ENCODE peak calls at places on chromosomes 3 and 15, in six cellular contexts. Z is GM12878, I is K562, G is GM12891, C is H1, A is HepG2. J is an unnamed sample.

GRCh38 chr3:133444071-133444774 is 44.4 kb downstream of the BFSP2 start:
- DNase-seq in G (no peak), Z (no peak), I (no peak), A (peak; percentile 44), C (no peak), J (no peak)

GRCh38 chr3:57942872-57943283 is 65.3 kb upstream of the FLNB start:
- DNase-seq in C (no peak), G (no peak), I (no peak), A (no peak), Z (no peak), J (no peak)

GRCh38 chr15:34114215-34114614 is 12.3 kb downstream of the PGBD4 start:
- DNase-seq in G (no peak), C (no peak), Z (no peak), A (no peak), I (no peak), J (no peak)

GRCh38 chr3:45929042-45929679 is 14.1 kb upstream of the CXCR6 start:
- DNase-seq in Z (no peak), I (peak; percentile 85), A (peak; percentile 12), C (no peak), G (peak; percentile 77), J (peak; percentile 84)

GRCh38 chr3:127867986-127868385 is 45.7 kb upstream of the MGLL start:
- DNase-seq in A (no peak), G (no peak), C (no peak), Z (no peak), I (no peak), J (no peak)

GRCh38 chr3:47469616-47470015 is 6.1 kb downstream of the SCAP start:
- DNase-seq in Z (no peak), C (no peak), A (no peak), I (no peak), G (no peak), J (no peak)

GRCh38 chr3:72152551-72153476 is 367.9 kb upstream of the PROK2 start:
- DNase-seq in A (peak; percentile 39), Z (no peak), G (no peak), C (no peak), I (peak; percentile 55), J (no peak)

GRCh38 chr3:79255696-79256095 is 512.1 kb downstream of the ROBO1 start:
- DNase-seq in C (no peak), I (no peak), A (no peak), G (no peak), Z (no peak), J (no peak)

GRCh38 chr3:39750677-39751076 is 58.7 kb upstream of the MYRIP start:
- DNase-seq in C (no peak), I (no peak), A (no peak), G (no peak), Z (no peak), J (no peak)

GRCh38 chr3:147392083-147392916 is 14.0 kb downstream of the ZIC4 start:
- DNase-seq in C (no peak), A (no peak), Z (no peak), I (no peak), G (no peak), J (no peak)

GRCh38 chr15:83978588-83978987 is 257.0 kb upstream of the GOLGA6L4 start:
- DNase-seq in Z (no peak), A (no peak), I (no peak), C (no peak), G (no peak), J (no peak)

GRCh38 chr3:104132566-104132997 is 1234.1 kb upstream of the ALCAM start:
- DNase-seq in G (no peak), Z (no peak), C (no peak), A (no peak), I (no peak), J (no peak)

GRCh38 chr3:171810278-171811058 is at the start of gene PLD1:
- DNase-seq in A (peak; percentile 77), G (peak; percentile 41), Z (no peak), C (no peak), I (peak; percentile 87), J (peak; percentile 48)

GRCh38 chr15:89442671-89443307 is 53.6 kb downstream of the RHCG start:
- DNase-seq in Z (no peak), A (peak; percentile 31), C (peak; percentile 53), G (peak; percentile 78), I (peak; percentile 73), J (peak; percentile 66)

GRCh38 chr3:141114816-141115458 is 63.8 kb downstream of the SPSB4 start:
- DNase-seq in Z (no peak), A (peak; percentile 6), I (peak; percentile 40), G (peak; percentile 19), C (no peak), J (no peak)

GRCh38 chr15:95864467-95864886 is 466.0 kb upstream of the NR2F2 start:
- DNase-seq in C (no peak), A (no peak), I (no peak), Z (peak; percentile 73), G (no peak), J (no peak)

GRCh38 chr3:9183811-9184463 is 65.5 kb downstream of the SRGAP3 start:
- DNase-seq in A (no peak), Z (no peak), C (peak; percentile 29), G (no peak), I (no peak), J (no peak)

GRCh38 chr3:114827495-114827894 is 319.6 kb downstream of the ZBTB20 start:
- DNase-seq in C (peak; percentile 1), Z (peak; percentile 16), I (peak; percentile 11), G (no peak), A (peak; percentile 66), J (no peak)

GRCh38 chr15:61809216-61809615 is 251.0 kb downstream of the VPS13C start:
- DNase-seq in Z (no peak), A (no peak), I (no peak), C (no peak), G (no peak), J (no peak)

GRCh38 chr3:105845488-105845887 is 23.3 kb downstream of the CBLB start:
- DNase-seq in A (peak; percentile 37), G (no peak), Z (no peak), C (no peak), I (no peak), J (no peak)

GRCh38 chr3:53046171-53047170 is 598 bp upstream of the SFMBT1 start:
- DNase-seq in G (peak; percentile 46), Z (no peak), A (no peak), C (peak; percentile 66), I (no peak), J (peak; percentile 50)
- TF ChIP-seq POLR2A in G (no peak), Z (peak; percentile 72), A (no peak), C (peak; percentile 63), I (no peak), J (no peak)

DNA sequence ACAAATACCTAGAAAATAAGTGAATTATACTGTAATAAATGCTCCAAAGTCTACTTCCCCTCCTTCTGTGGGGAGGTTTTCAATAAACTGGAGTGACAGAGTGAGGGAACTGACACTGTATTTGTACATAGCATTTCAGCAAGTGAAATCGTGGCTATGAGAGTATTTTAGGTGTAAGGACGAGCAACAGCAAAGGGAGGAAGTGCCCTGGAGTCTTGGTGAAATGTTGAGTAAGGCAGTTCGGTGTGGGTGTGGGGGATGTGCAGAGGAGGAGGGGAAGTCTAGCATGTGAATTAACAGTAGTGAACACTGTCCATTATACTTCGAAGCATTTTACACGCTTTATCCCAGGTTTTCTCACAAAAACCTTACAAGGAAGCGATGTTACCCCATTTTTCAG is 18.1 kb upstream of the P2RY13 start:
- DNase-seq in G (no peak), Z (no peak), C (no peak), A (no peak), I (no peak), J (no peak)
- TF ChIP-seq POLR2AphosphoS5 in G (no peak), Z (no peak), C (no peak), A (no peak), I (no peak), J (no peak)

DNA sequence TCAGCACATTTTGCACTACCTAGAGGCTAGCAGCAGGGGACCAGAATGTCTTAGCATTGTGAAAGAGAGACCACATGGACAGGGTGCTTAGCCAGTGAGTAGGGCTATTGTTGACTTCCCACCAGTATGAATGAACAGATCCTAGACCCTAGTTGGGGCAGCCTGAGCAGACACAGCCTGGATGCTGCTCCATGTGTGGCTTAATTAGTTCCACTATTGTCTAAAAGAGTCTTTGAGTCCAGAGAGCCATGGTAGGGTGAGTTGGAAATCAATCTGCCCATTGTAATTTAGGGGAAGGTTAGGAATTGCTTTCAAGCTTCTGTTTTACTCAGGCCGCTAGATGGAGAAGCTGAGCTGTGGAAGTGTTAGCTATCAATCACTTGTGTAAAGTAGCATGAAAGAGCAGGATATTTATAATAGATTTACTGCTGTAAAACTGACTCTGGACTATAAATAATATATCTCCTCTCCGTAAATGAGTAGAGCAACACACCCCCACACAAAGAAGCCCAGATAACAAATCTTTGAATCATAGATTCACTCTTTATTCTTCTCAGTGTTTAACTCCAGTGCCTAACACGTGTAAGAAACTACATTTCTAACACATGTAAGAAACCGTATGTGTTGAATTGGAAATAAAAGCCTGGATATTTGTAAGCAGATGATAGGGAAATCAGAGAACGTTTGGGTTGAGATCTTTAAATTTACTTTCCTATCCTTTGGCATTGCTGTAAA is 4.1 kb upstream of the GCSAM start:
- DNase-seq in A (peak; percentile 42), C (peak; percentile 27), G (no peak), I (peak; percentile 8), Z (no peak), J (no peak)
- TF ChIP-seq TAF1 in A (no peak), C (no peak), G (no peak), I (no peak), Z (no peak), J (no peak)

GRCh38 chr3:170356596-170357175 is 829 bp upstream of the SKIL start:
- DNase-seq in Z (no peak), C (peak; percentile 69), I (peak; percentile 90), A (peak; percentile 83), G (peak; percentile 39), J (peak; percentile 38)
- TF ChIP-seq POLR2A in Z (peak; percentile 59), C (no peak), I (peak; percentile 84), A (no peak), G (no peak), J (peak; percentile 67)

GRCh38 chr3:50090985-50091384 is 2.3 kb downstream of the RBM5 start:
- DNase-seq in I (no peak), G (no peak), Z (no peak), C (no peak), A (no peak), J (no peak)

GRCh38 chr3:50095352-50095998 is 6.8 kb downstream of the RBM5 start:
- DNase-seq in I (no peak), C (no peak), Z (no peak), A (no peak), G (no peak), J (no peak)

GRCh38 chr3:50088725-50089602 is at the start of gene RBM5:
- DNase-seq in A (peak; percentile 89), I (peak; percentile 94), G (peak; percentile 96), C (peak; percentile 68), Z (peak; percentile 64), J (peak; percentile 97)

GRCh38 chr3:50089603-50089945 is 855 bp downstream of the RBM5 start:
- DNase-seq in I (peak; percentile 28), G (no peak), C (no peak), Z (no peak), A (no peak), J (no peak)
- TF ChIP-seq POLR2AphosphoS5 in I (no peak), G (no peak), C (no peak), Z (no peak), A (no peak), J (no peak)

J was measured in GM12892.